ENCODE peak calls at places on chromosomes 16 and 17, in five cellular contexts. C is HepG2, R is K562, Z is H1, Y is GM12878. A is an unnamed sample.

GRCh38 chr16:48352648-48353347 is 32.4 kb downstream of the SIAH1 start:
- DNase-seq in C (no peak), R (no peak), Z (no peak), Y (no peak), A (no peak)

GRCh38 chr17:5592382-5592781 is 8.1 kb upstream of the NLRP1 start:
- DNase-seq in C (peak), R (no peak), Z (no peak), Y (no peak), A (peak)

GRCh38 chr16:82603784-82604411 is 22.9 kb upstream of the CDH13 start:
- DNase-seq in C (peak), R (no peak), Z (no peak), Y (no peak), A (no peak)

GRCh38 chr17:61335845-61336655 is 63.6 kb upstream of the TBX2 start:
- DNase-seq in C (peak), R (no peak), Z (no peak), Y (no peak), A (peak)

GRCh38 chr17:74276051-74276476 is 2.0 kb downstream of the DNAI2 start:
- DNase-seq in C (no peak), R (no peak), Z (no peak), Y (no peak), A (no peak)

GRCh38 chr16:56303880-56304279 is 112.6 kb downstream of the GNAO1 start:
- DNase-seq in C (no peak), R (no peak), Z (no peak), Y (no peak), A (no peak)

GRCh38 chr17:77437017-77437416 is 296.2 kb downstream of the SEC14L1 start:
- DNase-seq in C (no peak), R (peak), Z (no peak), Y (no peak), A (peak)

GRCh38 chr17:65389426-65389825 is 172.0 kb downstream of the AXIN2 start:
- DNase-seq in C (no peak), R (no peak), Z (no peak), Y (no peak), A (no peak)

DNA sequence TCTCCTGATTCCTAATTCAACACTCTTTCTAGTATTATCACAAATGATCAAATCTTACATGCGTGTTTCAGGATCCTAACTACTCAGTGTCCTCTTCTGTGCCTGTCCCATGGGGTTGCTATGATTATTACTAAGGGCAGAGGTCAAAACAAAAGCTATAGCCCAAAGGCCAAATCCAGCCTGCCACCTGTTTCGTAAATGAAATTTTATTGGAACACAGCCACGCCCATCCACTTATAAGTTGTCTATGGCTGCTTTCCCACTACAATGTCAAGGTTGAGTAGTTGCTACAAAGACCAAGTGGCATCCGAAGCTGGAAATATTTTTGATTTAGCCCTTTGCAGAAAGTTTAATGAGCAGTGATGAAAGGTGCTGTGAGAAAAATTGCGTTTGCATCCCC is 336.6 kb downstream of the TMEM114 start:
- DNase-seq in C (no peak), R (no peak), Z (no peak), Y (no peak), A (no peak)
- TF ChIP-seq GABPA in C (no peak), R (no peak), Z (no peak), Y (no peak), A (no peak)

DNA sequence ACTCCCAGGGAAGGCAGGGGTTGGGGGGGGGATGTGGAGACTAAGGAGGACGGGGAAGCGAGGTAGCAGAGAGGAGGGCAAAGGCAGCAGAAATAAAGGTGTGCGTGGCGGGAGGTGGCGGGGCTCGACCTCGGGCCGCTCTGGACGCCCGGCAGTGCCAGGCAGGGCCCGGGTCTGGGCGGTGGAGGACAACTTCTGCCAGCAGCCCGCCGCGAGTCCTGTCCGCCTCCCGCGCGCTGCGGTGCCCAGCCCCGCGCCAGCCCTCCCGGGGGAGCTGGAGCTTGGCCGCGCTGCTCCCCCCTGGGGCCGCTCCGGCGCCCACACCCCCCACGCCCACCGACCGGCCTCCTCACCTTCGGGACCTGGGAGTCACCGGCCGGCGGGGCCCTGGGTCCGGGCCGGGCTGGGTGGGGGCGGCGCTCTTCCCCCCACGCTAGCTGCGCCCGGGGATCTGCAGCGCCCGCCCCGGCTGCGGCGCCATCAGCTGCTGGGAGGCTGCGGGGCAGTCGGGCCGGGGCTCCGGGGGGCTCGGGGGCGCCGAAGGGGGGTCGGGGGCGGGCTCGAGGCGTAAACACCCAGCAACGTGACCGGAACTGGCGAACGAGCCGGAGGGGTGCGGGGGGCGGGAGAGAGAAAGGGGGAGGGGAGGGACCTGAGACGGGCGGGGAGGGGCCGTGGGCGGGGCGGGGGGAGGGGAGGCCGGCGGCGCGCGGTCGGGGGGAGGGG is at the start of gene CCDC92B:
- DNase-seq in C (no peak), R (no peak), Z (peak), Y (no peak), A (peak)
- TF ChIP-seq RAD21 in C (no peak), R (no peak), Z (no peak), Y (no peak), A (no peak)

GRCh38 chr16:87263418-87264052 is 53.7 kb downstream of the C16orf95 start:
- DNase-seq in C (no peak), R (no peak), Z (no peak), Y (no peak), A (no peak)
- TF ChIP-seq GABPA in C (no peak), R (no peak), Z (no peak), Y (no peak), A (no peak)

GRCh38 chr17:69501591-69502468 is 87.3 kb downstream of the MAP2K6 start:
- DNase-seq in C (peak), R (no peak), Z (no peak), Y (no peak), A (no peak)

GRCh38 chr17:69503711-69504110 is 89.2 kb downstream of the MAP2K6 start:
- DNase-seq in C (no peak), R (no peak), Z (no peak), Y (peak), A (no peak)

GRCh38 chr17:69499301-69499700 is 84.8 kb downstream of the MAP2K6 start:
- DNase-seq in C (no peak), R (no peak), Z (no peak), Y (no peak), A (no peak)

GRCh38 chr17:69500911-69501429 is 86.5 kb downstream of the MAP2K6 start:
- DNase-seq in C (no peak), R (no peak), Z (no peak), Y (no peak), A (no peak)

DNA sequence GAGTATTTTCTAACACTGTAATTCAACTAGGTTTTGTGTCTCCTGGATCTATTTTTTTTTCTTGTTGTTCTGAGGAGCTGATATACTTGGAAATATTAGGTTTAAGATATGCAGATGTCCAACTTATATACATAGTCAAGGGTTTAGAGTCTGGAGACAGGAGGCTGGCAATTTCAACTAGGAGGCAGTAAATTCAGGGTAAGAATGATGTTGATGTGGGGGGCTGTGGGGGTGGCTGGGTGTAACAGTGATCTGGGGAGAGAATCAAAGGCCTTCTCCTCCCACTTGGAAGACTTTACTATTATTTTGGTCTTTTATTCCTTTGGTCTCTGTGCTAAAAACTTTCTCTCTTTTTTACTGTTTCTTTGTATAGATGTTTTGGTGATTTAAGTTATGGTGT is 88.0 kb downstream of the MAP2K6 start:
- DNase-seq in C (no peak), R (no peak), Z (no peak), Y (no peak), A (no peak)
- TF ChIP-seq RAD21 in C (no peak), R (no peak), Z (no peak), Y (no peak), A (no peak)

GRCh38 chr17:45222273-45222993 is 748 bp downstream of the FMNL1 start:
- DNase-seq in C (no peak), R (peak), Z (no peak), Y (no peak), A (peak)

GRCh38 chr17:45221997-45222272 is 250 bp downstream of the FMNL1 start:
- DNase-seq in C (no peak), R (no peak), Z (no peak), Y (no peak), A (no peak)

GRCh38 chr17:45221081-45221996 is at the start of gene FMNL1:
- DNase-seq in C (no peak), R (peak), Z (peak), Y (no peak), A (peak)

GRCh38 chr17:45218895-45219661 is 2.6 kb upstream of the FMNL1 start:
- DNase-seq in C (peak), R (peak), Z (peak), Y (no peak), A (peak)

GRCh38 chr17:45220079-45220478 is 1.6 kb upstream of the FMNL1 start:
- DNase-seq in C (no peak), R (no peak), Z (no peak), Y (no peak), A (no peak)
- TF ChIP-seq GABPA in C (no peak), R (no peak), Z (no peak), Y (no peak), A (no peak)

GRCh38 chr17:58530655-58531054 is 16.2 kb upstream of the MTMR4 start:
- DNase-seq in C (no peak), R (no peak), Z (no peak), Y (no peak), A (no peak)

GRCh38 chr17:58532555-58532951 is 18.1 kb upstream of the MTMR4 start:
- DNase-seq in C (no peak), R (no peak), Z (no peak), Y (no peak), A (peak)

GRCh38 chr17:58533616-58534188 is 19.3 kb upstream of the MTMR4 start:
- DNase-seq in C (no peak), R (no peak), Z (no peak), Y (no peak), A (no peak)

GRCh38 chr17:58531122-58531521 is 16.7 kb upstream of the MTMR4 start:
- DNase-seq in C (no peak), R (no peak), Z (peak), Y (no peak), A (peak)

GRCh38 chr17:58531661-58532554 is 17.5 kb upstream of the MTMR4 start:
- DNase-seq in C (no peak), R (peak), Z (peak), Y (no peak), A (peak)
- TF ChIP-seq RAD21 in C (no peak), R (no peak), Z (no peak), Y (no peak), A (no peak)

A was measured in SK-N-SH.